ENCODE peak calls at places on chromosomes 11 and 22, in seven cellular contexts. One of them, this sample, is unnamed. For H3K4me1, the result is how much of the 10 kb centered on the place peaks cover.

GRCh38 chr11:123920943-123921342 is 18.5 kb upstream of the OR4D5 start:
- DNase-seq in spleen: no peak
- DNase-seq in mesendoderm: no peak
- DNase-seq in kidney: no peak
- DNase-seq in testis: no peak
- DNase-seq in right cardiac atrium: no peak
- DNase-seq in esophagus squamous epithelium: no peak
- DNase-seq in this sample: no peak

GRCh38 chr11:58900479-58901420 is 38.5 kb upstream of the GLYATL1 start:
- DNase-seq in testis: peak
- DNase-seq in kidney: no peak
- DNase-seq in esophagus squamous epithelium: no peak
- DNase-seq in spleen: peak
- DNase-seq in mesendoderm: peak
- DNase-seq in right cardiac atrium: peak
- DNase-seq in this sample: peak

GRCh38 chr11:125448136-125448535 is 47.9 kb downstream of the FEZ1 start:
- DNase-seq in testis: no peak
- DNase-seq in spleen: no peak
- DNase-seq in right cardiac atrium: peak
- DNase-seq in kidney: no peak
- DNase-seq in esophagus squamous epithelium: no peak
- DNase-seq in mesendoderm: peak
- DNase-seq in this sample: peak

GRCh38 chr11:92227954-92228935 is 3.6 kb downstream of the FAT3 start:
- DNase-seq in esophagus squamous epithelium: no peak
- DNase-seq in spleen: no peak
- DNase-seq in testis: no peak
- DNase-seq in kidney: peak
- DNase-seq in mesendoderm: no peak
- DNase-seq in right cardiac atrium: peak
- DNase-seq in this sample: no peak

GRCh38 chr11:33801821-33802413 is 27.6 kb upstream of the FBXO3 start:
- DNase-seq in testis: no peak
- DNase-seq in mesendoderm: peak
- DNase-seq in kidney: no peak
- DNase-seq in esophagus squamous epithelium: no peak
- DNase-seq in spleen: no peak
- DNase-seq in right cardiac atrium: no peak
- DNase-seq in this sample: no peak

GRCh38 chr22:33796494-33796893 is 123.8 kb downstream of the LARGE1 start:
- DNase-seq in kidney: no peak
- DNase-seq in testis: no peak
- DNase-seq in mesendoderm: peak
- DNase-seq in esophagus squamous epithelium: no peak
- DNase-seq in right cardiac atrium: no peak
- DNase-seq in spleen: no peak
- DNase-seq in this sample: no peak

GRCh38 chr11:93537767-93538261 is 5.4 kb downstream of the SMCO4 start:
- DNase-seq in testis: no peak
- DNase-seq in spleen: peak
- DNase-seq in mesendoderm: no peak
- DNase-seq in right cardiac atrium: no peak
- DNase-seq in esophagus squamous epithelium: no peak
- DNase-seq in kidney: no peak
- DNase-seq in this sample: peak

GRCh38 chr11:13338437-13339069 is 61.0 kb downstream of the BMAL1 start:
- DNase-seq in esophagus squamous epithelium: no peak
- DNase-seq in kidney: no peak
- DNase-seq in spleen: no peak
- DNase-seq in mesendoderm: no peak
- DNase-seq in right cardiac atrium: no peak
- DNase-seq in testis: no peak
- DNase-seq in this sample: no peak

GRCh38 chr11:58592760-58593472 is 14.1 kb downstream of the ZFP91 start:
- DNase-seq in mesendoderm: no peak
- DNase-seq in esophagus squamous epithelium: no peak
- DNase-seq in spleen: no peak
- DNase-seq in testis: no peak
- DNase-seq in right cardiac atrium: no peak
- DNase-seq in kidney: no peak
- DNase-seq in this sample: no peak

GRCh38 chr22:37748659-37749058 is 51.8 kb downstream of the TRIOBP start:
- DNase-seq in mesendoderm: no peak
- DNase-seq in esophagus squamous epithelium: no peak
- DNase-seq in kidney: no peak
- DNase-seq in testis: no peak
- DNase-seq in spleen: no peak
- DNase-seq in right cardiac atrium: peak
- DNase-seq in this sample: no peak

GRCh38 chr11:19923631-19924030 is 211.0 kb downstream of the NAV2 start:
- DNase-seq in mesendoderm: no peak
- DNase-seq in kidney: no peak
- DNase-seq in testis: no peak
- DNase-seq in spleen: no peak
- DNase-seq in right cardiac atrium: no peak
- DNase-seq in esophagus squamous epithelium: no peak
- DNase-seq in this sample: no peak

GRCh38 chr11:65592840-65593517 is 2.6 kb downstream of the KCNK7 start:
- DNase-seq in spleen: no peak
- DNase-seq in testis: no peak
- DNase-seq in right cardiac atrium: no peak
- DNase-seq in mesendoderm: no peak
- DNase-seq in esophagus squamous epithelium: no peak
- DNase-seq in kidney: no peak
- DNase-seq in this sample: no peak

GRCh38 chr11:132349806-132350733 is 979.7 kb downstream of the NTM start:
- DNase-seq in esophagus squamous epithelium: no peak
- DNase-seq in testis: no peak
- DNase-seq in mesendoderm: no peak
- DNase-seq in spleen: no peak
- DNase-seq in right cardiac atrium: no peak
- DNase-seq in kidney: no peak
- DNase-seq in this sample: no peak

GRCh38 chr22:29263791-29264216 is 4.0 kb downstream of the RHBDD3 start:
- DNase-seq in esophagus squamous epithelium: no peak
- DNase-seq in right cardiac atrium: peak
- DNase-seq in spleen: peak
- DNase-seq in mesendoderm: no peak
- DNase-seq in kidney: no peak
- DNase-seq in testis: no peak
- DNase-seq in this sample: peak

GRCh38 chr11:126592496-126593410 is 237.3 kb downstream of the ST3GAL4 start:
- DNase-seq in esophagus squamous epithelium: no peak
- DNase-seq in testis: no peak
- DNase-seq in right cardiac atrium: no peak
- DNase-seq in spleen: peak
- DNase-seq in mesendoderm: peak
- DNase-seq in kidney: no peak
- DNase-seq in this sample: no peak

GRCh38 chr11:94424662-94425061 is 23.4 kb upstream of the GPR83 start:
- DNase-seq in mesendoderm: no peak
- DNase-seq in esophagus squamous epithelium: no peak
- DNase-seq in spleen: no peak
- DNase-seq in kidney: no peak
- DNase-seq in testis: no peak
- DNase-seq in right cardiac atrium: no peak
- DNase-seq in this sample: no peak

GRCh38 chr11:96113100-96113710 is 189.3 kb upstream of the MTMR2 start:
- DNase-seq in spleen: no peak
- DNase-seq in kidney: no peak
- DNase-seq in right cardiac atrium: no peak
- DNase-seq in testis: no peak
- DNase-seq in mesendoderm: no peak
- DNase-seq in esophagus squamous epithelium: no peak
- DNase-seq in this sample: no peak

GRCh38 chr11:65437436-65438227 is 15.0 kb downstream of the NEAT1 start:
- DNase-seq in esophagus squamous epithelium: no peak
- DNase-seq in mesendoderm: no peak
- DNase-seq in testis: no peak
- DNase-seq in spleen: no peak
- DNase-seq in right cardiac atrium: no peak
- DNase-seq in kidney: no peak
- DNase-seq in this sample: peak

GRCh38 chr22:26169312-26170111 is at the start of gene SEZ6L:
- DNase-seq in esophagus squamous epithelium: no peak
- DNase-seq in mesendoderm: peak
- DNase-seq in kidney: no peak
- DNase-seq in spleen: peak
- DNase-seq in right cardiac atrium: peak
- DNase-seq in testis: peak
- DNase-seq in this sample: no peak
- H3K4me3 ChIP-seq in esophagus squamous epithelium: peak
- H3K4me3 ChIP-seq in mesendoderm: peak
- H3K4me3 ChIP-seq in kidney: no peak
- H3K4me3 ChIP-seq in spleen: peak
- H3K4me3 ChIP-seq in right cardiac atrium: peak
- H3K4me3 ChIP-seq in testis: peak
- H3K4me3 ChIP-seq in this sample: peak

DNA sequence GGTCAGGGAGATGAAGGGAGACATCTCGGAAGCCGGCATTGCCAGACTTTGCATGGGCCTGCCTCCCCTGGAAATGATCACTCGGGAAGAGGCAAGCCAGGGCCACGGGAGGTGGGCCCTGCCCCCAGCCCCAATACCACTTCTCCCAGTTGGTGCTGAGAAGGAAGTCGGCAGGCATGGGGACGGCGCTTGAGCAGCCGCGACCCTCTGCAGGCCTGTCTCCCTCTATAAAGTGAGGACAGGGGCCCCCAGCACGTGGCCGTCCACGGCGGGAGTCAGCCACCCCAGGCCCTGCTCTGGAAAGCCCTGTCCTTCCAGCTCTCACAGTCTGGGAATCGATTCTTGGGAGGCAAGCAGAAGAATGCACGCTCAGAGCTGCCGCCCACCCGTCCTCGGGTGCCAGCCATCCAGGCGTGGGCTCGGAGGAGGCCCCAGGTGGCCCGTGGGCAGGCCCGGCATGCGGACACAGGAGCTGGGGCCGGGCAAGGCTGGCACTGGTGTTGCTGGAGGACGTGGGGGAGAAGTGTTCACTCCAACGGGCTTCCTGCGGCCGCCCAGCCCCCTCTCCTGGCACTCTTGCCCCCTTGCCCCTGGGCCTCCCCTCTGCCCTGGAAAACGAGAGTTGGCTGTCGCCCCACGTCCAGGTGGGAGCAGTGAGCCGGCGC is 77.4 kb downstream of the CACNA1I start:
- DNase-seq in testis: no peak
- DNase-seq in esophagus squamous epithelium: no peak
- DNase-seq in right cardiac atrium: peak
- DNase-seq in mesendoderm: no peak
- DNase-seq in kidney: no peak
- DNase-seq in spleen: no peak
- DNase-seq in this sample: no peak
- H3K4me1 ChIP-seq in testis: under half
- H3K4me1 ChIP-seq in esophagus squamous epithelium: under half
- H3K4me1 ChIP-seq in right cardiac atrium: under half
- H3K4me1 ChIP-seq in mesendoderm: under half
- H3K4me1 ChIP-seq in kidney: under half
- H3K4me1 ChIP-seq in spleen: under half
- H3K4me1 ChIP-seq in this sample: under half

GRCh38 chr22:43000441-43001175 is 14.3 kb downstream of the PACSIN2 start:
- DNase-seq in esophagus squamous epithelium: no peak
- DNase-seq in mesendoderm: no peak
- DNase-seq in right cardiac atrium: no peak
- DNase-seq in testis: no peak
- DNase-seq in spleen: no peak
- DNase-seq in kidney: no peak
- DNase-seq in this sample: no peak
- H3K4me3 ChIP-seq in esophagus squamous epithelium: no peak
- H3K4me3 ChIP-seq in mesendoderm: no peak
- H3K4me3 ChIP-seq in right cardiac atrium: no peak
- H3K4me3 ChIP-seq in testis: no peak
- H3K4me3 ChIP-seq in spleen: no peak
- H3K4me3 ChIP-seq in kidney: no peak
- H3K4me3 ChIP-seq in this sample: no peak

GRCh38 chr22:49961601-49962011 is 1.0 kb downstream of the PIM3 start:
- DNase-seq in kidney: peak
- DNase-seq in testis: no peak
- DNase-seq in spleen: no peak
- DNase-seq in mesendoderm: no peak
- DNase-seq in right cardiac atrium: peak
- DNase-seq in esophagus squamous epithelium: no peak
- DNase-seq in this sample: no peak
- H3K4me1 ChIP-seq in kidney: under half
- H3K4me1 ChIP-seq in testis: under half
- H3K4me1 ChIP-seq in spleen: half or more
- H3K4me1 ChIP-seq in mesendoderm: under half
- H3K4me1 ChIP-seq in right cardiac atrium: under half
- H3K4me1 ChIP-seq in esophagus squamous epithelium: under half
- H3K4me1 ChIP-seq in this sample: half or more

DNA sequence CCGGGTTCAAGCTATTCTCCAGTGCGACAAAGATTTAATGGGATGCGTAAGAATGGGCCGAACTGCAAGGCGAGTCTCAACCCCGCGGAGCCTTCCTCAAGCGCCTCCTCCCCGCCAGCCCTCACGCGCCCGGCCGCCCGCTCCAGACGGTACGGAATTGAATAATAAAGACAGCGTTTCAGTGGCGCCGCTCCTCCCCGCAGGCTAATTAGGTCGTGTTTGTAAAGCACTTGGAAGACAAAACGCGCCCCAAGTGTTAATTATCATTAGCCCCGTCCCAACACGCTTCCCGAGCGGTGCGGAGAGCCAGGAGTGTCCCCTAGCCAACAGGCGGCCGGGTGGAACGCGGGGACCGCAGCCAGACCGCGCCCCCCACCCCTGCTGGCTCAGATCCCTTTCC is 192.0 kb downstream of the BUD13 start:
- DNase-seq in spleen: peak
- DNase-seq in esophagus squamous epithelium: no peak
- DNase-seq in mesendoderm: peak
- DNase-seq in kidney: no peak
- DNase-seq in right cardiac atrium: peak
- DNase-seq in testis: no peak
- DNase-seq in this sample: no peak
- H3K4me3 ChIP-seq in spleen: no peak
- H3K4me3 ChIP-seq in esophagus squamous epithelium: no peak
- H3K4me3 ChIP-seq in mesendoderm: no peak
- H3K4me3 ChIP-seq in kidney: no peak
- H3K4me3 ChIP-seq in right cardiac atrium: no peak
- H3K4me3 ChIP-seq in testis: no peak
- H3K4me3 ChIP-seq in this sample: no peak

GRCh38 chr11:118353084-118353710 is 6.2 kb upstream of the UBE4A start:
- DNase-seq in mesendoderm: no peak
- DNase-seq in testis: no peak
- DNase-seq in esophagus squamous epithelium: no peak
- DNase-seq in right cardiac atrium: no peak
- DNase-seq in spleen: no peak
- DNase-seq in kidney: no peak
- DNase-seq in this sample: no peak
- H3K4me1 ChIP-seq in mesendoderm: under half
- H3K4me1 ChIP-seq in testis: under half
- H3K4me1 ChIP-seq in esophagus squamous epithelium: under half
- H3K4me1 ChIP-seq in right cardiac atrium: under half
- H3K4me1 ChIP-seq in spleen: under half
- H3K4me1 ChIP-seq in kidney: under half
- H3K4me1 ChIP-seq in this sample: under half

GRCh38 chr11:64230209-64230984 is at the start of gene DNAJC4:
- DNase-seq in kidney: peak
- DNase-seq in spleen: peak
- DNase-seq in right cardiac atrium: peak
- DNase-seq in mesendoderm: peak
- DNase-seq in esophagus squamous epithelium: peak
- DNase-seq in testis: peak
- DNase-seq in this sample: peak
- H3K4me3 ChIP-seq in kidney: peak
- H3K4me3 ChIP-seq in spleen: peak
- H3K4me3 ChIP-seq in right cardiac atrium: peak
- H3K4me3 ChIP-seq in mesendoderm: peak
- H3K4me3 ChIP-seq in esophagus squamous epithelium: peak
- H3K4me3 ChIP-seq in testis: peak
- H3K4me3 ChIP-seq in this sample: peak

This sample was measured in right atrium auricular region.